ENCODE peak calls at places on chromosomes 16 and 17, in six cellular contexts. R, W, U, J, L and P are unnamed samples.

GRCh38 chr16:24975428-24975889 is 39.7 kb downstream of the ARHGAP17 start:
- DNase-seq in R (no peak), W (peak; percentile 67), U (no peak), J (no peak), L (no peak), P (peak; percentile 6)

GRCh38 chr17:31787857-31788570 is 71.0 kb downstream of the COPRS start:
- DNase-seq in R (no peak), W (no peak), U (no peak), J (no peak), L (no peak), P (no peak)

GRCh38 chr17:17071531-17072360 is 29.5 kb downstream of the MPRIP start:
- DNase-seq in R (no peak), W (no peak), U (no peak), J (no peak), L (no peak), P (peak; percentile 25)

GRCh38 chr16:89357055-89357454 is 133.3 kb downstream of the ANKRD11 start:
- DNase-seq in R (peak; percentile 38), W (no peak), U (no peak), J (peak; percentile 53), L (no peak), P (peak; percentile 90)

GRCh38 chr17:66889480-66890230 is 54.7 kb downstream of the CACNG5 start:
- DNase-seq in R (no peak), W (no peak), U (no peak), J (no peak), L (no peak), P (no peak)

GRCh38 chr17:72419866-72420774 is 299.3 kb downstream of the SOX9 start:
- DNase-seq in R (peak; percentile 90), W (peak; percentile 76), U (no peak), J (no peak), L (peak; percentile 61), P (no peak)

GRCh38 chr17:73196500-73196899 is 3.6 kb downstream of the COG1 start:
- DNase-seq in R (no peak), W (no peak), U (no peak), J (no peak), L (peak; percentile 77), P (no peak)

GRCh38 chr16:67236551-67237395 is 9.8 kb downstream of the TMEM208 start:
- DNase-seq in R (peak; percentile 81), W (peak; percentile 78), U (no peak), J (peak; percentile 98), L (peak; percentile 67), P (peak; percentile 89)

GRCh38 chr16:58027341-58028167 is 2.0 kb downstream of the MMP15 start:
- DNase-seq in R (peak; percentile 62), W (no peak), U (peak; percentile 70), J (peak; percentile 56), L (peak; percentile 83), P (no peak)

GRCh38 chr17:17204041-17204591 is 2.0 kb downstream of the PLD6 start:
- DNase-seq in R (no peak), W (no peak), U (peak; percentile 60), J (no peak), L (no peak), P (no peak)

GRCh38 chr16:88374736-88375135 is 8.0 kb upstream of the ZNF469 start:
- DNase-seq in R (no peak), W (no peak), U (no peak), J (no peak), L (no peak), P (no peak)

GRCh38 chr17:79977711-79978544 is 57.7 kb downstream of the TBC1D16 start:
- DNase-seq in R (peak; percentile 48), W (no peak), U (no peak), J (no peak), L (no peak), P (no peak)

GRCh38 chr17:82358467-82359350 is at the start of gene TEX19:
- DNase-seq in R (peak; percentile 61), W (no peak), U (no peak), J (peak; percentile 58), L (no peak), P (peak; percentile 58)

GRCh38 chr17:59365383-59365981 is 34.0 kb downstream of the YPEL2 start:
- DNase-seq in R (peak; percentile 89), W (no peak), U (no peak), J (peak; percentile 78), L (no peak), P (peak; percentile 43)

GRCh38 chr16:89720520-89720858 is 209 bp downstream of the VPS9D1 start:
- DNase-seq in R (peak; percentile 24), W (no peak), U (peak; percentile 62), J (peak; percentile 61), L (peak; percentile 74), P (no peak)

GRCh38 chr17:43758497-43759174 is at the start of gene SOST:
- DNase-seq in R (no peak), W (no peak), U (no peak), J (peak; percentile 36), L (no peak), P (no peak)

DNA sequence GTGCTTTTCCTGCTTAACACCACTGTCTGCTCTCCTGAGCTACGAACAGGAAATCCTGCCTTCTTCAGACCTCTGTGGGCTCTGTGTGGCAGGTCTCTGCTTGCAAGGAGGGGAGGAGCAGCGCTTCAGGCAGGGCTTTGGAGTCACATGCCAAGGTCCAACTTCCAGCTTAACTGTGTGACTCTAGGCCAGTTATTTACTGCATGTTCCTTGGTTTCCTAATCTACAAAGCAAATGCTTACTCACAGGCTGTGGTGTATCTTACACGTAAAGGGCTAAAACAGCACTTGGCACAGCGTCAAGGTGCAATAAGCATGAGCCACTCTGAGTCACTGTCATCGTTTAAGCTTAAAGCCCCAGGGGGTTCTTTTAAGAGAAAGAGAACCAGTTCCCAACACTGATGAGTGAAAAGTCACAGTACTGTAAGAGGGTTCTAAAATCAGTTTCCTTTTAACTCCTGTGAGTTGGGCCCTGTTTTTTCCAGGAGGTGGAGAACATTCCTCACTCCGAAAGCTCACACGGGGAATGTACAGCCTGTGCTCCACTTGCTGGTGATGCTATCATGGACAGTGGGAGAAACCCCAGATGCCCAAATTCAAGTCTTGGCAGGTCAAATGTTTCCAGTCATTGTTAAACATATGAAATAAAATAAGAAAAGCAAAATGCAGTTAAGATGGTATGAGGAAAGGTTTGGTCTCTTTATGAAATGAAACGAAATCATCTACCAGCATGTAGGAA is 54.1 kb upstream of the BCAR1 start:
- DNase-seq in R (peak; percentile 48), W (peak; percentile 56), U (peak; percentile 40), J (peak; percentile 53), L (peak; percentile 90), P (peak; percentile 82)
- TF ChIP-seq CTCF in R (no peak), W (no peak), U (no peak), J (no peak), L (no peak), P (no peak)

DNA sequence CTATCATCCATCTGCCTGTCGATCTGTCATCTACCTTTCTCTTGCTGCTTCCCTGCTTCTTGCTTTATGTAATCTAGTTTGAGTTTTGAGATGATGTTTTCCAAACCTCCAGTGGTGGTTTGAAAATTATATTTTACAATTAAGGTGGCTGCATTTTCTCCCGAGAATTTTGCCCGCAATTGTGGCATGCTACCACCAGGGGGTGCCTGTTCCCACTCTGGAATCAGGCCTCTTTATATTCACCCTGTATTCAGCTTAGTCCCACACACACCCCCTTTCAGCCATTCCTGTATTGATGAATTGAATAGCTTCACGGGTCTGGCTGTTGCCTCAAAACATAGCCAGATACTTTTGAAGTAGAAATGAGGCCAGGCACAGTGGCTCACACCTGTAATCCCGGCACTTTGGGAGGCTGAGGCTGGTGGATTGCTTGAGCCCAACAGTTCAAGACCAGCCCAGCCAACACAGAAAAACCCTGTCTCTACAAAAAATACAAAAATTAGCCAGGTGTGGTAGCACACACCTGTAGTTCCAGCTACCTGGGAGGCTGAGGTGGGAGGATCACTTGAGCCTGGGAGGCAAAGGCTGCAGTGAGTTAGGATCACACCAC is 3.2 kb downstream of the PRSS22 start:
- DNase-seq in R (no peak), W (peak; percentile 41), U (no peak), J (peak; percentile 57), L (no peak), P (peak; percentile 29)
- TF ChIP-seq CTCF in R (peak; percentile 40), W (peak; percentile 36), U (peak; percentile 26), J (peak; percentile 68), L (peak; percentile 31), P (peak; percentile 86)

GRCh38 chr17:58181796-58182195 is 10.7 kb upstream of the EPX start:
- DNase-seq in R (no peak), W (no peak), U (no peak), J (no peak), L (no peak), P (no peak)
- TF ChIP-seq CTCF in R (no peak), W (no peak), U (no peak), J (no peak), L (no peak), P (no peak)

DNA sequence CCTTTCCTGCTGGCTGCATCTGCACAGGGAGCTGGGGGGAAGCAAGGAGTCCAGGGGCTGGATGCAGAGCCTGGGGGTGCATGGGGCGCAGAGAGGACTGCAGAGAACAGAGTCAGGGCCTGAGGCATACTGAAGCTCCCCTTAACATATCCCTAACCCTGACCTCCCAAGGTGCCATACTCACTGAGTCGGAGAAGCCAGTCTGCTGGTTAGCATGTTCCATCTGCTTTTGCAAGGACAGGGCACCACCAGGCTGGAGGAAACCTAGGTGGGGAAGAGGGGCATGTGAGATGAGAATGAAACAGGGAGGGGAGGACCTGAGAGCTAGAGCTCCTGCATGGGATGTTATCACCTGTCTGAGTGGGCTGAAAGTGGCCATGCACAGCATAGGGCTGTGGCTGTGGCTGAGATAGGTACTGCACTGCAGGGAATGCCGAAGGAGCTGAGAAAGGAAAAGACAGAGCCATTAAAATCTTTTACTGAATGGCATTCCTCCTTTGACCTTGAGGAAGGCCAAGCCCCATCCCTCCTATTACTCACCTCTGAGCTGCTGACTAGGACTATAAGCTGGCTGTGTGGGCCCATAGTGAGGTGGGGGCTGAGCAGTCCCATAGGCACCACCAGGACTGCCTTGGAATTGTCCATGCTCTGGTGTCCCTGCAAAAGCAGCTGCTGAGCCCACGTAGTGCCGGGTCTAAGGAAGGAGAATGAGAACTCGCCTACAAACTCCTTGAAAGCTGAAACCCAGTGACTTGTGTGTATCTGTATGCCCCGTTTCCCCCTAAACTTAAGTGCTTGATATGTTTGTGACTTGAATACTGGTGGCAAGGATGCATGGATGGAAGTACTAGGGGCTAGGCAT is 1.9 kb downstream of the GPS2 start:
- DNase-seq in R (no peak), W (no peak), U (no peak), J (no peak), L (no peak), P (peak; percentile 44)
- TF ChIP-seq CTCF in R (peak; percentile 16), W (no peak), U (no peak), J (no peak), L (no peak), P (peak; percentile 20)

DNA sequence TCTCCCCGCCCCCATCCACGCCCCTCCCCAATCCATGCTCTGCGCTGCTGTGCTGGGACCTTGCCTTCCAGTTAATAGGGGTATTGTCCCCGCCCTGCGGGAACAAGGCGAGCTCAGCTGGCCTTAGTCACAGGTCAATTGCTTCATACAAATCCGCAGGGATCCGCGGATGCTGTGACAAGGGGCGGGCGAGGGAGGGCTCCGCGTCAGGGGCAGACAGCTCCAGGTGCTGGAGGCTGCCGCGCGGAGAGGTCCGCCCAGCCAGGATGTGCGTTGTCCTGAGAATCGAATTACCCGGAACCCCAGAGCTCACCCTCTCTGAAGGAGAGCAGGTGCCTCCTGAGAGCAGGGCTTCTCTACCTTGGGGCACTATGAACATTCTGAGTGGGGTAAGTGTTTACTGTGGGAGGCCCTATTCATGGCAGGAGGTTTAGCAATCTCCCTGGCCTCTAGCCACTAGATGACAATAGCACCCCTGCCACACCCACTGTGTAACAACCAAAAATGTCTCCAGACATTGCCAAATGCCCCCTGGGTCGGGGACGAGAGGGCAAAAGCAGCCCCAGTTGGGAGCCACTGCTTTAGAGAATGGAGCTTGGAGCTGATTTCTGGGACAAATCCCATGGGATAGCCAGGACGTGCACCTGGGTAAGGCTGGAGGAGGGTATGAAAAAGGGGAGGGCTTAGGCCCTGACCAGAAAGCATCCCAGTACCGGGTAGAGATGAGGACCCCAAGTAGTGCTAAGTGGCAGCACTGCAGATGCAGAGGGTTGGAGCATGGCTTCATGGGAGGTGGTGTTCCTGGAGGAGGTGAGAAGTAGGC is 138.2 kb downstream of the CYLD start:
- DNase-seq in R (peak; percentile 95), W (no peak), U (no peak), J (no peak), L (no peak), P (no peak)
- TF ChIP-seq CTCF in R (no peak), W (no peak), U (no peak), J (no peak), L (no peak), P (no peak)